ENCODE peak calls at places on chromosome 22, in eight cellular contexts. E is sigmoid colon, G is GM12878, U is K562, Q is GM23338, Z is transverse colon, X is endothelial cell of umbilical vein, S is HCT116. L is an unnamed sample.

GRCh38 chr22:46052801-46053562 is 76.0 kb upstream of the WNT7B start:
- DNase-seq in E (peak; percentile 78), G (no peak), U (no peak), Q (no peak), Z (peak; percentile 69), X (peak; percentile 58), S (no peak), L (no peak)

GRCh38 chr22:35685731-35686130 is 31.9 kb upstream of the APOL5 start:
- DNase-seq in E (no peak), G (no peak), U (no peak), Q (no peak), Z (no peak), X (no peak), S (no peak), L (no peak)

GRCh38 chr22:23836692-23837495 is 1.9 kb downstream of the DERL3 start:
- DNase-seq in E (peak; percentile 62), G (no peak), U (no peak), Q (no peak), Z (no peak), X (no peak), S (no peak), L (no peak)

GRCh38 chr22:36714110-36714509 is 10.6 kb upstream of the CACNG2 start:
- DNase-seq in E (no peak), G (no peak), U (no peak), Q (no peak), Z (no peak), X (no peak), S (no peak), L (no peak)

GRCh38 chr22:45425531-45426265 is 12.2 kb downstream of the RIBC2 start:
- DNase-seq in E (no peak), G (no peak), U (no peak), Q (no peak), Z (no peak), X (no peak), S (no peak), L (no peak)

GRCh38 chr22:32879550-32879949 is 78.0 kb downstream of the TIMP3 start:
- DNase-seq in E (no peak), G (no peak), U (no peak), Q (no peak), Z (no peak), X (no peak), S (no peak), L (no peak)

GRCh38 chr22:46512683-46513082 is 24.7 kb downstream of the CELSR1 start:
- DNase-seq in E (no peak), G (no peak), U (no peak), Q (no peak), Z (no peak), X (no peak), S (no peak), L (no peak)

GRCh38 chr22:39309881-39310714 is 9.3 kb downstream of the RPL3 start:
- DNase-seq in E (no peak), G (no peak), U (no peak), Q (no peak), Z (no peak), X (no peak), S (no peak), L (no peak)

GRCh38 chr22:29380032-29380781 is 8.2 kb downstream of the AP1B1 start:
- DNase-seq in E (no peak), G (no peak), U (no peak), Q (no peak), Z (no peak), X (peak; percentile 66), S (no peak), L (no peak)

GRCh38 chr22:37454857-37455686 is 27.8 kb upstream of the ELFN2 start:
- DNase-seq in E (no peak), G (no peak), U (peak; percentile 47), Q (no peak), Z (no peak), X (peak; percentile 84), S (peak; percentile 85), L (no peak)

GRCh38 chr22:23181763-23182288 is 1.5 kb downstream of the BCR start:
- DNase-seq in E (no peak), G (no peak), U (peak; percentile 80), Q (peak; percentile 40), Z (no peak), X (peak; percentile 10), S (no peak), L (no peak)

GRCh38 chr22:19536564-19536963 is 12.4 kb upstream of the CLDN5 start:
- DNase-seq in E (no peak), G (no peak), U (no peak), Q (no peak), Z (no peak), X (no peak), S (no peak), L (no peak)
- H3K27ac ChIP-seq in E (no peak overlapping the region), G (no peak overlapping the region), U (no peak overlapping the region), Q (no peak overlapping the region), Z (no peak overlapping the region), X (no peak overlapping the region), S (no peak overlapping the region), L (no peak overlapping the region)

DNA sequence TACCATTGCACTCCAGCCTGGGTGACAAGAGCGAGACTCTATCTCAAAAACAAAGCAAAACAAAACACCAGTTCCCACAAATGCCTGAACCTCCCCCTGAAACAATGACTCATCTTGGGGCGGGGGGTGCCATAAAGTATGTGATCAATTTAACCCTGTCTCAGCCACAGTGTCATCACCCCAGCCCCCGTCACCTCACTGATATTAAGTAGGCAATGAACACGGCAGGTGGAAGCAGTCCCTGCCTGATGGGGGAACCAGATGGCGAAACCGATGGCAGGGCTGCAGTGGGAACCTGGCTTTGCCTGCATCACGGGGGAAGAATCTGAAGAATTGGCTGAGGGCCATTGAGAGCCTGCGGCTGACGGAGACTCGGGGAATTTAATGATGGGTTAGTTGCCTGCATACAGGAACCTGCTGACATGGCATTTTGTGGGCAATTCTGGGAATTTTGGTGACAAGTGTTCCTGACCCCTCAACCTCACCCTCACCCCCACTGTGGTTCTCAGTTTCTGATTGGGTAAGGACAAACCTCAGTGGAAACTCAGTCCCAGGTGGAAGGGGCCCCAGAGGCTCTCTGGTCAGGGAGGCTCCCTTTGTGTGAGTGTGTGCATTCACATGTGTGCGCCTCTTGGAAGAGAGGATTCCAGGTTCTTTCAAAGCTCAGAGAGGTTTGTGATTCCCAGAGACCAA is 39.1 kb upstream of the SHISAL1 start:
- DNase-seq in E (peak; percentile 89), G (no peak), U (no peak), Q (peak; percentile 70), Z (peak; percentile 54), X (peak; percentile 23), S (no peak), L (peak; percentile 10)
- TF ChIP-seq POLR2AphosphoS5 in E (no peak), G (no peak), U (no peak), Q (no peak), Z (peak; percentile 10), X (no peak), S (no peak), L (no peak)

GRCh38 chr22:49973018-49973965 is 12.7 kb downstream of the PIM3 start:
- DNase-seq in E (no peak), G (no peak), U (no peak), Q (no peak), Z (no peak), X (no peak), S (no peak), L (no peak)
- H3K4me3 ChIP-seq in E (no peak overlapping the region), G (peak overlapping the region; percentile 76), U (no peak overlapping the region), Q (no peak overlapping the region), Z (no peak overlapping the region), X (no peak overlapping the region), S (no peak overlapping the region), L (no peak overlapping the region)

DNA sequence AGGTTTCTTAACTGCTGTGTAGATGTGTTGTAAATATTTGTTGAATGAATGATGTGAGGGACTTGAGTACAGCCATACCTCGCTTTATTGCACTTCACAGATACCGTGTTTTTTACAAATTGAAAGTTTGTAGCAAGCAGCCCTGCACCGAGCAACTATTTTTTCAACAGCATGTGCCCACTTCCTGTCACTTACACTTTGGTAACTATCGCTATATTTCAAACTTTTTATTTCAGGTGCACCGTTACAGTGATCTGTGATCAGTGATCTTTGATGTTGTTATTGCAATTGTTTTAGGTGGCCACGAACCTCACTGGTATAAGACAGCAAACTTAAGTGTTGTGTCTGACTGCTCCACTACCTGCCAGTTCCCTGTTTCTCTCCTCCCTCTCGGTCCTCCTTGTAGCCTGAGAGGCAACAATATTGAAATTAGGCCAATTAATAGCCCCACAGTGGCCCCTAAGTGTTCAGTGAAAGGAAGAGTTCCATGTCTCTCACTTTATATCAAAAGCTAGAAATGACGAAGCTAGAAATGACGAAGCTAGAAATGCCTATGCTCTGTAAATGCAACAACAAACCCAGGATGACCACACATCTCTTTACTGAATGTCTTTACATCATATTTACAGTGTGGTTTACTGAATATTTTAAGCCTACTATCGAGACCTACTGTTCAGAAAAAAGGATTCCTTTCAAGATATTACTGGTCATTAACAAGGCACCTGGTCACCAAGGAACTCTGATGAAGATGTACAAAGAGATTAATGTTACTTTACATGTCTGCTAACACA is 1.0 kb downstream of the SFI1 start:
- DNase-seq in E (no peak), G (no peak), U (no peak), Q (no peak), Z (no peak), X (no peak), S (no peak), L (no peak)
- H3K27ac ChIP-seq in E (peak overlapping the region; percentile 85), G (peak overlapping the region; percentile 96), U (peak overlapping the region; percentile 70), Q (no peak overlapping the region), Z (peak overlapping the region; percentile 85), X (no peak overlapping the region), S (peak overlapping the region; percentile 81), L (no peak overlapping the region)

GRCh38 chr22:40324468-40325305 is 21.6 kb upstream of the ADSL start:
- DNase-seq in E (no peak), G (no peak), U (no peak), Q (no peak), Z (peak; percentile 31), X (no peak), S (no peak), L (no peak)
- TF ChIP-seq POLR2AphosphoS5 in E (no peak), G (no peak), U (no peak), Q (no peak), Z (peak; percentile 70), X (no peak), S (no peak), L (no peak)

DNA sequence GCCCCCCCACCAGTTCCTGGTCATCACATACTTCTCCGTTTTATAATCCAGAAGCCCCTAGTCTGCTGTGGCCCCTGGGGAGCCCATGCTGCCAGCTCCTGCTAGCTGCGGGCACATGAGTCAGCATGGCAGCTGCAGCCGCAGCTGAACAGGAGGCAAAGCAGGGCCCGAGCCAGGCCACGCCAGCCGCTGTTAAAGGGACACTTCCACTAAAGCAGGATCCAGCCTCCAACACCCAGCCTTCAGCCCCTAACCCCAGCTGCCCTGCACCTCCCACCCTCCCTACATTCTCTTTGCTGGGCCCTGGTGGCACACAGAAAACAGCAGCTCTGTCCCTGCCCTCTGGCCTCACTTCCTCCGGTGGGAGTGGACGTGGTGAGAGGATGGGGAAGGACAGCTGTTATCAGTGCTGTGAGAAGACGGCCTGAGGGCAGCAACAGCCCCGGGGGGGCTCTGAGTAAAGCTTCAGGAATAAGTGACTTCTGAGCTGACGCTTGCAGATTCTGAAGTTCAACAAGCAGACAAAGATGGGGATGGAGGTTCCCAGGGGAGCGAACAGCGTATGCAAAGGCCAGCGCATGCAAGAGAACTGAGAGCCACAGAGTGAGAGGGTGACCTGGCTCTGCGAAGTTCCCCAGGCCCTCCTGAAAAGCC is 688 bp upstream of the LRRC74B start:
- DNase-seq in E (no peak), G (no peak), U (peak; percentile 75), Q (peak; percentile 28), Z (no peak), X (no peak), S (no peak), L (no peak)
- H3K4me3 ChIP-seq in E (peak overlapping the region; percentile 44), G (no peak overlapping the region), U (no peak overlapping the region), Q (peak overlapping the region; percentile 91), Z (peak overlapping the region; percentile 30), X (peak overlapping the region; percentile 30), S (no peak overlapping the region), L (peak overlapping the region; percentile 8)

L was measured in SK-N-MC.